ENCODE peak calls at places on chromosomes 13 and 19, in seven cellular contexts. U is RKO; C is neural crest cell; S is fibroblast of mammary gland; A is HS-5; M is stimulated activated CD8-positive, alpha-beta memory T cell treated with anti-CD3 and anti-CD28 coated beads, Interleukin-7, amount 100 ng/mL, for 24 hours; I is AG10803. V is an unnamed sample.

GRCh38 chr13:24670927-24671326 is 9.3 kb upstream of the ATP12A start:
- DNase-seq in A (no peak), I (no peak), S (no peak), M (no peak), C (no peak), U (peak; percentile 65), V (peak; percentile 53)

GRCh38 chr13:59906413-59907027 is 257.2 kb downstream of the DIAPH3 start:
- DNase-seq in I (peak; percentile 51), S (peak; percentile 60), U (peak; percentile 46), M (no peak), C (no peak), A (no peak), V (peak; percentile 71)

GRCh38 chr19:6035026-6035425 is 57.1 kb upstream of the RANBP3 start:
- DNase-seq in M (no peak), A (no peak), C (no peak), S (no peak), U (no peak), I (no peak), V (no peak)

GRCh38 chr13:30808600-30808999 is 73.3 kb downstream of the ALOX5AP start:
- DNase-seq in A (no peak), S (peak; percentile 43), I (no peak), M (no peak), C (no peak), U (no peak), V (no peak)

GRCh38 chr13:94433055-94433947 is 46.2 kb downstream of the DCT start:
- DNase-seq in S (no peak), I (no peak), C (no peak), A (no peak), M (no peak), U (no peak), V (no peak)

GRCh38 chr19:2083174-2083854 is 12.8 kb downstream of the MOB3A start:
- DNase-seq in I (no peak), S (no peak), M (no peak), A (no peak), U (no peak), C (no peak), V (no peak)

GRCh38 chr13:30864352-30865130 is 41.5 kb upstream of the MEDAG start:
- DNase-seq in S (peak; percentile 97), C (no peak), I (peak; percentile 94), M (no peak), A (no peak), U (no peak), V (peak; percentile 84)

GRCh38 chr19:34499155-34499834 is 17.7 kb downstream of the WTIP start:
- DNase-seq in S (no peak), A (no peak), M (no peak), U (no peak), C (no peak), I (no peak), V (no peak)

GRCh38 chr19:56864443-56865125 is 24.1 kb upstream of the PEG3 start:
- DNase-seq in C (no peak), A (no peak), M (no peak), S (no peak), U (no peak), I (no peak), V (no peak)

GRCh38 chr13:111216166-111216960 is 101.3 kb downstream of the ARHGEF7 start:
- DNase-seq in A (no peak), M (peak; percentile 7), U (peak; percentile 23), C (no peak), I (no peak), S (peak; percentile 30), V (no peak)

GRCh38 chr13:73223372-73223781 is 164.6 kb downstream of the KLF5 start:
- DNase-seq in C (no peak), M (no peak), U (no peak), I (no peak), S (no peak), A (no peak), V (peak; percentile 19)

GRCh38 chr19:7540761-7541480 is 5.4 kb downstream of the PNPLA6 start:
- DNase-seq in U (peak; percentile 68), A (no peak), I (no peak), M (no peak), C (no peak), S (peak; percentile 63), V (no peak)

GRCh38 chr13:59416561-59416960 is 747.2 kb downstream of the DIAPH3 start:
- DNase-seq in A (no peak), U (no peak), M (no peak), I (no peak), C (no peak), S (no peak), V (peak; percentile 11)

V was measured in adipocyte.